ENCODE peak calls at places on chromosomes 4 and X, in seven cellular contexts. One of them, this sample, is unnamed.
A peak's percentile ranks its signal among the peaks of the same experiment; 100 is the strongest.

GRCh38 chr4:97116511-97116910 is 1026.8 kb downstream of the STPG2 start:
- ATAC-seq in activated B cell treated with CpG ODN at 0.5 μM for 24 hours: no peak
- ATAC-seq in Right ventricle myocardium inferior: no peak
- ATAC-seq in body of pancreas: no peak
- ATAC-seq in CD8-positive, alpha-beta T cell: no peak
- ATAC-seq in naive B cell: no peak
- ATAC-seq in RWPE2: no peak
- ATAC-seq in this sample: no peak

GRCh38 chr4:104500452-104500851 is 5.8 kb upstream of the CXXC4 start:
- ATAC-seq in body of pancreas: peak; percentile 90
- ATAC-seq in activated B cell treated with CpG ODN at 0.5 μM for 24 hours: no peak
- ATAC-seq in naive B cell: no peak
- ATAC-seq in CD8-positive, alpha-beta T cell: no peak
- ATAC-seq in Right ventricle myocardium inferior: peak; percentile 72
- ATAC-seq in RWPE2: no peak
- ATAC-seq in this sample: no peak

GRCh38 chr4:42339935-42340406 is 57.3 kb upstream of the SHISA3 start:
- ATAC-seq in Right ventricle myocardium inferior: peak; percentile 94
- ATAC-seq in naive B cell: no peak
- ATAC-seq in body of pancreas: no peak
- ATAC-seq in RWPE2: no peak
- ATAC-seq in activated B cell treated with CpG ODN at 0.5 μM for 24 hours: no peak
- ATAC-seq in CD8-positive, alpha-beta T cell: no peak
- ATAC-seq in this sample: no peak

GRCh38 chr4:114226968-114227760 is 247.7 kb upstream of the ARSJ start:
- ATAC-seq in naive B cell: no peak
- ATAC-seq in body of pancreas: no peak
- ATAC-seq in RWPE2: no peak
- ATAC-seq in Right ventricle myocardium inferior: no peak
- ATAC-seq in CD8-positive, alpha-beta T cell: no peak
- ATAC-seq in activated B cell treated with CpG ODN at 0.5 μM for 24 hours: no peak
- ATAC-seq in this sample: no peak

GRCh38 chr4:71304289-71304850 is 34.5 kb upstream of the SLC4A4 start:
- ATAC-seq in CD8-positive, alpha-beta T cell: no peak
- ATAC-seq in RWPE2: no peak
- ATAC-seq in activated B cell treated with CpG ODN at 0.5 μM for 24 hours: no peak
- ATAC-seq in Right ventricle myocardium inferior: no peak
- ATAC-seq in naive B cell: no peak
- ATAC-seq in body of pancreas: no peak
- ATAC-seq in this sample: no peak

GRCh38 chrX:38282044-38282443 is 45.3 kb downstream of the RPGR start:
- ATAC-seq in RWPE2: no peak
- ATAC-seq in body of pancreas: no peak
- ATAC-seq in Right ventricle myocardium inferior: peak; percentile 57
- ATAC-seq in activated B cell treated with CpG ODN at 0.5 μM for 24 hours: no peak
- ATAC-seq in naive B cell: no peak
- ATAC-seq in CD8-positive, alpha-beta T cell: no peak
- ATAC-seq in this sample: no peak

GRCh38 chr4:187084696-187085095 is 361.0 kb upstream of the FAT1 start:
- ATAC-seq in naive B cell: no peak
- ATAC-seq in activated B cell treated with CpG ODN at 0.5 μM for 24 hours: no peak
- ATAC-seq in body of pancreas: no peak
- ATAC-seq in RWPE2: no peak
- ATAC-seq in CD8-positive, alpha-beta T cell: no peak
- ATAC-seq in Right ventricle myocardium inferior: no peak
- ATAC-seq in this sample: no peak

GRCh38 chr4:118975487-118976192 is 87.0 kb downstream of the SYNPO2 start:
- ATAC-seq in body of pancreas: no peak
- ATAC-seq in CD8-positive, alpha-beta T cell: no peak
- ATAC-seq in RWPE2: no peak
- ATAC-seq in activated B cell treated with CpG ODN at 0.5 μM for 24 hours: no peak
- ATAC-seq in Right ventricle myocardium inferior: no peak
- ATAC-seq in naive B cell: no peak
- ATAC-seq in this sample: no peak

GRCh38 chrX:137052641-137053235 is 18.9 kb upstream of the GPR101 start:
- ATAC-seq in body of pancreas: no peak
- ATAC-seq in naive B cell: peak; percentile 38
- ATAC-seq in activated B cell treated with CpG ODN at 0.5 μM for 24 hours: no peak
- ATAC-seq in RWPE2: no peak
- ATAC-seq in Right ventricle myocardium inferior: no peak
- ATAC-seq in CD8-positive, alpha-beta T cell: peak; percentile 19
- ATAC-seq in this sample: no peak

GRCh38 chr4:76930721-76931481 is 18.7 kb upstream of the SEPTIN11 start:
- ATAC-seq in naive B cell: no peak
- ATAC-seq in CD8-positive, alpha-beta T cell: no peak
- ATAC-seq in Right ventricle myocardium inferior: no peak
- ATAC-seq in activated B cell treated with CpG ODN at 0.5 μM for 24 hours: no peak
- ATAC-seq in RWPE2: peak; percentile 62
- ATAC-seq in body of pancreas: no peak
- ATAC-seq in this sample: peak; percentile 87

GRCh38 chr4:9891740-9892139 is 110.3 kb downstream of the DRD5 start:
- ATAC-seq in body of pancreas: no peak
- ATAC-seq in RWPE2: no peak
- ATAC-seq in activated B cell treated with CpG ODN at 0.5 μM for 24 hours: no peak
- ATAC-seq in CD8-positive, alpha-beta T cell: no peak
- ATAC-seq in Right ventricle myocardium inferior: no peak
- ATAC-seq in naive B cell: no peak
- ATAC-seq in this sample: no peak

GRCh38 chr4:2842667-2843022 is 999 bp upstream of the ADD1 start:
- ATAC-seq in naive B cell: no peak
- ATAC-seq in body of pancreas: no peak
- ATAC-seq in CD8-positive, alpha-beta T cell: no peak
- ATAC-seq in RWPE2: no peak
- ATAC-seq in Right ventricle myocardium inferior: no peak
- ATAC-seq in activated B cell treated with CpG ODN at 0.5 μM for 24 hours: no peak
- ATAC-seq in this sample: no peak

GRCh38 chrX:116749943-116750342 is 287.2 kb upstream of the CT83 start:
- ATAC-seq in CD8-positive, alpha-beta T cell: no peak
- ATAC-seq in activated B cell treated with CpG ODN at 0.5 μM for 24 hours: no peak
- ATAC-seq in body of pancreas: no peak
- ATAC-seq in naive B cell: no peak
- ATAC-seq in RWPE2: peak; percentile 100
- ATAC-seq in Right ventricle myocardium inferior: no peak
- ATAC-seq in this sample: peak; percentile 69

GRCh38 chr4:126957555-126958440 is 675.0 kb upstream of the INTU start:
- ATAC-seq in activated B cell treated with CpG ODN at 0.5 μM for 24 hours: no peak
- ATAC-seq in CD8-positive, alpha-beta T cell: no peak
- ATAC-seq in Right ventricle myocardium inferior: no peak
- ATAC-seq in RWPE2: no peak
- ATAC-seq in naive B cell: no peak
- ATAC-seq in body of pancreas: no peak
- ATAC-seq in this sample: no peak

GRCh38 chr4:14790487-14790886 is 211.8 kb upstream of the CPEB2 start:
- ATAC-seq in body of pancreas: no peak
- ATAC-seq in naive B cell: no peak
- ATAC-seq in Right ventricle myocardium inferior: no peak
- ATAC-seq in activated B cell treated with CpG ODN at 0.5 μM for 24 hours: no peak
- ATAC-seq in RWPE2: no peak
- ATAC-seq in CD8-positive, alpha-beta T cell: no peak
- ATAC-seq in this sample: no peak

GRCh38 chrX:16368696-16369095 is 201.4 kb downstream of the MAGEB17 start:
- ATAC-seq in activated B cell treated with CpG ODN at 0.5 μM for 24 hours: no peak
- ATAC-seq in body of pancreas: no peak
- ATAC-seq in RWPE2: peak; percentile 27
- ATAC-seq in CD8-positive, alpha-beta T cell: no peak
- ATAC-seq in naive B cell: no peak
- ATAC-seq in Right ventricle myocardium inferior: no peak
- ATAC-seq in this sample: no peak

GRCh38 chrX:136752796-136753195 is 27.9 kb downstream of the ARHGEF6 start:
- ATAC-seq in activated B cell treated with CpG ODN at 0.5 μM for 24 hours: no peak
- ATAC-seq in naive B cell: no peak
- ATAC-seq in body of pancreas: no peak
- ATAC-seq in CD8-positive, alpha-beta T cell: no peak
- ATAC-seq in Right ventricle myocardium inferior: no peak
- ATAC-seq in RWPE2: no peak
- ATAC-seq in this sample: no peak

GRCh38 chrX:69203367-69204037 is 38.2 kb upstream of the PJA1 start:
- ATAC-seq in body of pancreas: no peak
- ATAC-seq in CD8-positive, alpha-beta T cell: no peak
- ATAC-seq in activated B cell treated with CpG ODN at 0.5 μM for 24 hours: no peak
- ATAC-seq in naive B cell: no peak
- ATAC-seq in RWPE2: no peak
- ATAC-seq in Right ventricle myocardium inferior: peak; percentile 59
- ATAC-seq in this sample: no peak

GRCh38 chr4:130071746-130072145 is 975.8 kb downstream of the C4orf33 start:
- ATAC-seq in naive B cell: no peak
- ATAC-seq in body of pancreas: no peak
- ATAC-seq in activated B cell treated with CpG ODN at 0.5 μM for 24 hours: no peak
- ATAC-seq in Right ventricle myocardium inferior: no peak
- ATAC-seq in CD8-positive, alpha-beta T cell: no peak
- ATAC-seq in RWPE2: no peak
- ATAC-seq in this sample: no peak

GRCh38 chr4:83261307-83261706 is 23.3 kb downstream of the COQ2 start:
- ATAC-seq in activated B cell treated with CpG ODN at 0.5 μM for 24 hours: no peak
- ATAC-seq in Right ventricle myocardium inferior: no peak
- ATAC-seq in body of pancreas: peak; percentile 79
- ATAC-seq in RWPE2: no peak
- ATAC-seq in naive B cell: no peak
- ATAC-seq in CD8-positive, alpha-beta T cell: no peak
- ATAC-seq in this sample: no peak